ENCODE peak calls at places on chromosomes 16 and 17, in four cellular contexts. K is HepG2, B is K562, O is GM12878. Q is an unnamed sample.
A peak's percentile ranks its signal among the peaks of the same experiment; 100 is the strongest.

GRCh38 chr16:2790631-2791030 is 3.3 kb upstream of the PRSS33 start:
- DNase-seq in K (no peak), B (no peak), O (no peak), Q (no peak)

GRCh38 chr16:55824473-55824872 is 8.4 kb downstream of the CES1 start:
- DNase-seq in K (no peak), B (no peak), O (no peak), Q (no peak)

GRCh38 chr17:62781826-62782225 is 26.3 kb downstream of the MARCHF10 start:
- DNase-seq in K (peak; percentile 20), B (no peak), O (no peak), Q (no peak)

GRCh38 chr17:36703860-36704266 is 102.5 kb downstream of the MRM1 start:
- DNase-seq in K (no peak), B (peak; percentile 87), O (no peak), Q (peak; percentile 65)

GRCh38 chr16:17452931-17453330 is 17.8 kb downstream of the XYLT1 start:
- DNase-seq in K (no peak), B (no peak), O (no peak), Q (no peak)

GRCh38 chr16:496097-496886 is 31.2 kb upstream of the CAPN15 start:
- DNase-seq in K (no peak), B (no peak), O (no peak), Q (no peak)

GRCh38 chr17:83144421-83145357 is 65.3 kb downstream of the METRNL start:
- DNase-seq in K (no peak), B (no peak), O (no peak), Q (no peak)

GRCh38 chr17:51499906-51500305 is 239.6 kb downstream of the UTP18 start:
- DNase-seq in K (no peak), B (no peak), O (no peak), Q (no peak)

GRCh38 chr16:74455619-74456289 is 34.5 kb upstream of the CLEC18B start:
- DNase-seq in K (peak; percentile 90), B (no peak), O (no peak), Q (no peak)

GRCh38 chr16:56518435-56518834 is 1.4 kb downstream of the BBS2 start:
- DNase-seq in K (no peak), B (no peak), O (no peak), Q (no peak)

GRCh38 chr17:73747221-73748002 is 103.2 kb upstream of the SDK2 start:
- DNase-seq in K (no peak), B (no peak), O (no peak), Q (no peak)

GRCh38 chr17:45431531-45432404 is 902 bp downstream of the ARHGAP27 start:
- DNase-seq in K (peak; percentile 76), B (peak; percentile 94), O (no peak), Q (peak; percentile 86)

GRCh38 chr17:2076461-2076984 is 21.6 kb downstream of the HIC1 start:
- DNase-seq in K (no peak), B (no peak), O (no peak), Q (no peak)

GRCh38 chr16:78879046-78879445 is 721.5 kb downstream of the MAF start:
- DNase-seq in K (no peak), B (no peak), O (no peak), Q (no peak)

GRCh38 chr17:6139447-6139832 is 69.3 kb downstream of the WSCD1 start:
- DNase-seq in K (no peak), B (no peak), O (no peak), Q (no peak)

GRCh38 chr17:42618442-42619150 is 9.1 kb downstream of the TUBG1 start:
- DNase-seq in K (peak; percentile 82), B (peak; percentile 65), O (peak; percentile 93), Q (no peak)

GRCh38 chr17:16986391-16986790 is 14.5 kb upstream of the TNFRSF13B start:
- DNase-seq in K (no peak), B (no peak), O (no peak), Q (no peak)

GRCh38 chr17:38663125-38663751 is 11.5 kb downstream of the EPOP start:
- DNase-seq in K (peak; percentile 90), B (peak; percentile 61), O (no peak), Q (peak; percentile 71)

GRCh38 chr16:19696312-19696711 is 21.7 kb downstream of the KNOP1 start:
- DNase-seq in K (no peak), B (no peak), O (no peak), Q (no peak)

GRCh38 chr16:89443727-89444084 is 46.7 kb downstream of the ANKRD11 start:
- DNase-seq in K (no peak), B (no peak), O (no peak), Q (no peak)

GRCh38 chr17:12089809-12090384 is 69.2 kb downstream of the MAP2K4 start:
- DNase-seq in K (peak; percentile 69), B (no peak), O (no peak), Q (no peak)

DNA sequence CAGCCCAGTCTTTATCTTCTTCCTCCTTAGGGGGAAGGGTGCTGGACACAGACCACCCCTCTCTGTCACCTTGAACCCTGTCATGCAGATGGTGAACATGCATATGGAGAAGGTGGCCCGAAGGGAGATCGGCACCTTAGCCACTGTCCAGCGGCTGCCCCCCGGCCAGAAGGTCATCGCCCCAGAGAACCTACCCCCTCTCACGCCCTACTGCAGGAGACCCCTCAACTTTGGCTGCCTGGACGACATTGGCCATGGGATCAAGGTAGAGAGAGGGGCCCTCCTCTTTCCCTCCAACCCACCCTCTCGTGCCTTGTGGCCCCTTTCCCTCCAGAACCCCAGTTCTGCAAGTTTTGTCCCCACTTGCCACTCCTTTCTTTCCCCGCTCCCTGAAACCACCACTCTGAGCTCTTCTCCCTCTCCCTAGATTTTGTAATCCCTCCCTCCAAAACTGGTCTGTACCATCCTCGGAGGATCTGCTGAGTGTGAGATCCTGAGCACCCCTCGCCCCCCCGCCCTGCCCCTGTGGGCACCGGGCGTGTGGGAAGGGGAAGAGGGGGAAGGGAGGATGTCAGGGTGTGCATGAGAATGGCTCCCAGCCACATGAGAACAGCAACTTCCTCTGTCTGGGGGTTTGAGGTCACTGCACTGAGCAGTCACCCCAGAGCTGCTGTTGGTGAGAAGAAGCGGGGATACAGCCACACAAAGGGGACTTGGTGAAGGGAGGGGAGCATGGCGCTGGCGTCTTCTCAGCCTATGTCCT is 7.3 kb downstream of the ABI3 start:
- DNase-seq in K (no peak), B (no peak), O (peak; percentile 93), Q (no peak)
- TF ChIP-seq BHLHE40 in K (no peak), B (no peak), O (peak; percentile 74), Q (no peak)

DNA sequence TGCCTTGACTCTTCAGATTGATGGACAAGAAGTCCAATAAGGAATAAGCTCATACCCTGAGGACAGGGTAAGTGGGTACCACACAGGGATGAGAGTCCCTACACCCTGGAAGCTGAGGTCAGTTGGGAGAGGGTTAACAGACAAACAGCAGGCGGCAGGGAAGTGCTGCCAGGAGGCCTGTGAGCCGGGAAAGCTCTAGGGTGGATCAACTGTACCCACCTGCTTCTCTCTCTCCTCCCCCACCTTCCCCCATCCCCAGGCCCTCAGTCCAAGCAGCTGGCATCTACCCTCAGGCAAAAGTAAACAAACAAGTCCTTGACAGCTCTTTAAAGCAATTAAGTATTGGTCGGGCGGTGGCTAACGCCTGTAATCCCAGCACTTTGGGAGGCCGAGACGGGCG is 20.7 kb upstream of the MYLK3 start:
- DNase-seq in K (no peak), B (no peak), O (no peak), Q (no peak)
- TF ChIP-seq TARDBP in K (no peak), B (no peak), O (no peak), Q (no peak)

GRCh38 chr17:30091166-30091670 is 25.4 kb upstream of the NSRP1 start:
- DNase-seq in K (no peak), B (no peak), O (no peak), Q (no peak)

GRCh38 chr17:30092886-30093285 is 23.7 kb upstream of the NSRP1 start:
- DNase-seq in K (no peak), B (no peak), O (no peak), Q (no peak)

GRCh38 chr17:30095507-30096244 is 20.9 kb upstream of the NSRP1 start:
- DNase-seq in K (peak; percentile 64), B (peak; percentile 17), O (peak; percentile 36), Q (peak; percentile 33)

GRCh38 chr17:30091771-30092170 is 24.8 kb upstream of the NSRP1 start:
- DNase-seq in K (no peak), B (no peak), O (no peak), Q (no peak)

GRCh38 chr17:30093463-30094147 is 23.0 kb upstream of the NSRP1 start:
- DNase-seq in K (peak; percentile 49), B (peak; percentile 78), O (peak; percentile 32), Q (peak; percentile 71)
- TF ChIP-seq BHLHE40 in K (no peak), B (no peak), O (no peak), Q (no peak)

DNA sequence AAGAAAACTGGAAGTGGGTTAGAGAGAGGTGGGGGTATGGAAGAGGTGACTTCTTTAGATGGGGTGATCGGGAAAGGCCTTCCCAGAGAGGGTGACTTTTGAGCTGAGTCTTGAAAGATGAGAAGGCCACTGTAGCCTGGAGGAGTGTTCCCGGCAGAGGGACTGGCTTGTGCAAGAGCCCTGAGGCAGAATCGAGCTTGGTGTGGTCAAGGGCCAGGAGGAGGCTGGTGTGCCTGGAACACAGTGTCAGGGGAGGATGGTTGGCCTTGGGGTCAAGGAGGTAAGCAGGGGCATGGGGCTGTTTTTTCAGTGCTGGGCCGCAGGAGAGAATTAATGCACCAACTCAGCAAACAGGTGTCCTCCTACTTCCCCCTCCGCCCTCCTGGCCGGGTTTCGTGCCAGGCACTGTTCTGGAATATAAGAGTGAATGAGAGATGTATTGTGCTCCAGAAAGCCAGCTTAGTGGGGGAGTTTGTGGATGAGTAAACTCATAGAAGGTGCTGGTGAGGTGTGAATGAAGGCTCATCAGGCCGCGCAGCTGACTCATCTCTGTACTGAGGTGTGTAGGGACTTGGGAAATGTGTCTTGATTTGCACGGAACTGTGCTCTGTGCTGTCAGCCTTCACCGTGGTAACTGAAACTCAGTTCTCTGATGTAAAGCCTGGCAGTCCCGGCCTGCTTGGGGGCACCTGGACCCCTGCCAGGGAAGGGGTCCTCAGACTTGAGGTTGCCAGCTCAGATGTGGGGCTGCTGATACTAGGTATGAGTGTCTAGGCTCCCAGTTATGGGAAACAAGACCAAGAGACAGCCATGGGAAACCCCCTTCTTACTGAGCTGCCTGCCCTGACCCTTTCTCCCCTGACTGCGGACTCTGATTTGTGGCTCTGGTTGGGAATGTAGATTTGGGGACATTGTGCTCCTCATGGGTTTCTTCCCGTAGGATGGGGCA is 15.3 kb downstream of the KSR1 start:
- DNase-seq in K (no peak), B (no peak), O (peak; percentile 97), Q (no peak)
- TF ChIP-seq TARDBP in K (no peak), B (no peak), O (peak; percentile 42), Q (no peak)

DNA sequence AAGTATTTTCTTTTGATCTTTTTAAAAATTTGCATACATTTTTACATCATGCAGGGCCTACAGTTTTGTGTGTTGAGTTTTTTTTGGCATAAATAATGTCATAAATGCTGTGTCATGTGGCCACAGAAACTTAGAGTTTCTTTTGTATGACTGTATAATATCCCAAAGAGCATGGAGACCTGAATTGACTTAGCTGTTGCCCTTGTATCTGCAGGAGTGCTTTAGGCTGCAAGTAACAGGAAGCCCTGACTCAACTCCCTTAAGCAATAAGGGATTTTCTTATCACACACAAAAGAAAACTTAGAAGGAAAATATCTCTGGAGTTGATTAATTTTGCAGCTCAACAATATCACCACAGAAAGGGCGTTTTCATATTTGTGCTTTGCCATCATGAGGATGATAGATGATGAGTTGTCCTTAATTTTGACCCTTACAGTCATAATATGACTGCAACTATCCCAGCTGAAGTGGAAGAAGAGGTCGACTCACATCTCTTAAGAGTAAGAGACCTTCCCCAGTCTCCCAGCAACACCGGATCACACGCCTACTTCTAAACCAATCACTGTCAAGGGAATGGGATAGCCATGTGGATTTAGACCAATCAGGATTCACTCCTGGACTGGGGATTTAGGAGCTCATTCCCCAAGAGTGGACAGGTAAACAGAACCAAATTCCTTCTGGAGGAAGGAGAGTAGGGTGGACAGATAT is 138.9 kb downstream of the GSG1L start:
- DNase-seq in K (no peak), B (no peak), O (no peak), Q (peak; percentile 26)
- TF ChIP-seq BHLHE40 in K (no peak), B (no peak), O (no peak), Q (no peak)

GRCh38 chr17:1029196-1029911 is 32.4 kb downstream of the TIMM22 start:
- DNase-seq in K (no peak), B (no peak), O (no peak), Q (no peak)
- TF ChIP-seq TARDBP in K (no peak), B (no peak), O (no peak), Q (no peak)

GRCh38 chr16:1724491-1724890 is 18.5 kb downstream of the MAPK8IP3 start:
- DNase-seq in K (no peak), B (no peak), O (no peak), Q (no peak)
- TF ChIP-seq BHLHE40 in K (no peak), B (no peak), O (no peak), Q (no peak)

Q was measured in HEK293T.